ENCODE peak calls at places on chromosomes 13 and 19, in ten cellular contexts. M is osteoblast; Y is breast epithelium; H is ovary; F is cardiac muscle cell; O is CD8-positive, alpha-beta T cell; I is esophagus squamous epithelium; Q is endodermal cell; J is neuronal stem cell; B is lung. T is an unnamed sample.

GRCh38 chr19:46863818-46864629 is 3.2 kb downstream of the ARHGAP35 start:
- DNase-seq in M (peak; percentile 91), Y (peak; percentile 65), H (no peak), F (peak; percentile 36), O (no peak), I (no peak), Q (peak; percentile 75), J (peak; percentile 70), B (peak; percentile 81), T (no peak)

GRCh38 chr13:99237981-99238662 is 20.1 kb downstream of the GPR18 start:
- DNase-seq in M (no peak), Y (no peak), H (no peak), F (no peak), O (no peak), I (no peak), Q (no peak), J (no peak), B (no peak), T (peak; percentile 66)

GRCh38 chr19:14871619-14872230 is 14.2 kb downstream of the OR7A17 start:
- DNase-seq in M (no peak), Y (no peak), H (no peak), F (no peak), O (no peak), I (no peak), Q (no peak), J (no peak), B (no peak), T (no peak)

GRCh38 chr19:33273881-33274662 is 28.3 kb downstream of the CEBPA start:
- DNase-seq in M (peak; percentile 97), Y (no peak), H (peak; percentile 30), F (no peak), O (no peak), I (no peak), Q (no peak), J (no peak), B (peak; percentile 76), T (no peak)

GRCh38 chr19:17394891-17395415 is 957 bp upstream of the CCDC194 start:
- DNase-seq in M (peak; percentile 98), Y (no peak), H (peak; percentile 64), F (peak; percentile 51), O (peak; percentile 56), I (no peak), Q (peak; percentile 89), J (no peak), B (no peak), T (peak; percentile 20)

GRCh38 chr19:12722566-12723382 is 958 bp downstream of the TNPO2 start:
- DNase-seq in M (peak; percentile 100), Y (peak; percentile 98), H (peak; percentile 97), F (peak; percentile 100), O (peak; percentile 90), I (peak; percentile 84), Q (peak; percentile 98), J (peak; percentile 99), B (peak; percentile 98), T (peak; percentile 93)

GRCh38 chr13:110850840-110851239 is 64.0 kb downstream of the ANKRD10 start:
- DNase-seq in M (no peak), Y (no peak), H (no peak), F (no peak), O (no peak), I (no peak), Q (peak; percentile 32), J (no peak), B (no peak), T (no peak)

GRCh38 chr19:2432131-2432848 is 4.9 kb upstream of the TIMM13 start:
- DNase-seq in M (no peak), Y (no peak), H (no peak), F (no peak), O (no peak), I (no peak), Q (no peak), J (no peak), B (no peak), T (no peak)

GRCh38 chr19:15622991-15623390 is 8.0 kb downstream of the CYP4F8 start:
- DNase-seq in M (no peak), Y (no peak), H (no peak), F (no peak), O (no peak), I (no peak), Q (no peak), J (no peak), B (no peak), T (no peak)

GRCh38 chr13:79647518-79647917 is 166.6 kb downstream of the NDFIP2 start:
- DNase-seq in M (no peak), Y (no peak), H (no peak), F (no peak), O (no peak), I (no peak), Q (no peak), J (no peak), B (no peak), T (no peak)

GRCh38 chr13:110443633-110444225 is 117.8 kb downstream of the RAB20 start:
- DNase-seq in M (no peak), Y (no peak), H (no peak), F (no peak), O (no peak), I (no peak), Q (no peak), J (no peak), B (no peak), T (no peak)

GRCh38 chr19:6672693-6673290 is 2.8 kb upstream of the TNFSF14 start:
- DNase-seq in M (no peak), Y (no peak), H (no peak), F (no peak), O (no peak), I (no peak), Q (no peak), J (no peak), B (no peak), T (no peak)

GRCh38 chr19:6671960-6672359 is 2.0 kb upstream of the TNFSF14 start:
- DNase-seq in M (no peak), Y (no peak), H (no peak), F (no peak), O (no peak), I (no peak), Q (no peak), J (no peak), B (no peak), T (no peak)

GRCh38 chr19:6664916-6665315 is 5.0 kb downstream of the TNFSF14 start:
- DNase-seq in M (no peak), Y (no peak), H (no peak), F (no peak), O (no peak), I (no peak), Q (no peak), J (no peak), B (no peak), T (no peak)

GRCh38 chr19:6667114-6667627 is 2.8 kb downstream of the TNFSF14 start:
- DNase-seq in M (no peak), Y (no peak), H (no peak), F (no peak), O (peak; percentile 15), I (no peak), Q (no peak), J (no peak), B (peak; percentile 46), T (no peak)

DNA sequence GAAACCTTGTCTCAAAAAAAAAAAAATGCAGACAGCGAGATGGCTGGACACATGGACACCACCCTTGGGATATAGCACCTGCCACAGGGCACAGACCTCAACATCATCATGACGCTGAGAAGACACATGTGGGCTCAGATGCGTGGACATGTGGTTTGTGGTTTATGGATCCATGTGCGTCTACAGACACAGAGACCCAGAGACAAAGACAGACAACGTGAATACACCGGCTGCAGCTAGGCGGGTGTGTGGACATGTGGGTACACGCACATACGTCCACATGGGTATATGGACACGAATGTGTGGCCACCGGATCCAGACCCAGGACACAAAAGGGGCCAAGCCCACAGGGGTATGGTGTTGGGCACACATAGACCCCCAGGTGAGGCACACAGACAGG is 1.3 kb downstream of the TNFSF14 start:
- DNase-seq in M (no peak), Y (no peak), H (no peak), F (no peak), O (no peak), I (no peak), Q (no peak), J (no peak), B (no peak), T (peak; percentile 30)
- H3K4me3 ChIP-seq in M (no peak overlapping the region), Y (no peak overlapping the region), H (no peak overlapping the region), F (no peak overlapping the region), O (peak overlapping the region; percentile 55), I (peak overlapping the region; percentile 10), Q (no peak overlapping the region), J (no peak overlapping the region), B (no peak overlapping the region), T (peak overlapping the region; percentile 85)

GRCh38 chr13:48858122-48858521 is 117.6 kb upstream of the FNDC3A start:
- DNase-seq in M (no peak), Y (no peak), H (no peak), F (no peak), O (no peak), I (no peak), Q (no peak), J (no peak), B (no peak), T (no peak)
- H3K27ac ChIP-seq in M (no peak overlapping the region), Y (no peak overlapping the region), H (no peak overlapping the region), F (no peak overlapping the region), O (no peak overlapping the region), I (no peak overlapping the region), Q (no peak overlapping the region), J (no peak overlapping the region), B (no peak overlapping the region), T (no peak overlapping the region)

GRCh38 chr19:11377756-11378155 is 3.3 kb downstream of the SWSAP1 start:
- DNase-seq in M (peak; percentile 73), Y (no peak), H (no peak), F (no peak), O (no peak), I (no peak), Q (no peak), J (no peak), B (no peak), T (no peak)
- H3K4me3 ChIP-seq in M (no peak overlapping the region), Y (no peak overlapping the region), H (no peak overlapping the region), F (no peak overlapping the region), O (no peak overlapping the region), I (no peak overlapping the region), Q (no peak overlapping the region), J (no peak overlapping the region), B (no peak overlapping the region), T (no peak overlapping the region)

GRCh38 chr19:45542234-45542668 is 35.0 kb downstream of the VASP start:
- DNase-seq in M (no peak), Y (no peak), H (no peak), F (no peak), O (no peak), I (no peak), Q (no peak), J (no peak), B (no peak), T (no peak)

GRCh38 chr19:45547965-45548609 is 36.5 kb downstream of the OPA3 start:
- DNase-seq in M (peak; percentile 98), Y (peak; percentile 56), H (no peak), F (no peak), O (no peak), I (no peak), Q (no peak), J (no peak), B (no peak), T (no peak)

DNA sequence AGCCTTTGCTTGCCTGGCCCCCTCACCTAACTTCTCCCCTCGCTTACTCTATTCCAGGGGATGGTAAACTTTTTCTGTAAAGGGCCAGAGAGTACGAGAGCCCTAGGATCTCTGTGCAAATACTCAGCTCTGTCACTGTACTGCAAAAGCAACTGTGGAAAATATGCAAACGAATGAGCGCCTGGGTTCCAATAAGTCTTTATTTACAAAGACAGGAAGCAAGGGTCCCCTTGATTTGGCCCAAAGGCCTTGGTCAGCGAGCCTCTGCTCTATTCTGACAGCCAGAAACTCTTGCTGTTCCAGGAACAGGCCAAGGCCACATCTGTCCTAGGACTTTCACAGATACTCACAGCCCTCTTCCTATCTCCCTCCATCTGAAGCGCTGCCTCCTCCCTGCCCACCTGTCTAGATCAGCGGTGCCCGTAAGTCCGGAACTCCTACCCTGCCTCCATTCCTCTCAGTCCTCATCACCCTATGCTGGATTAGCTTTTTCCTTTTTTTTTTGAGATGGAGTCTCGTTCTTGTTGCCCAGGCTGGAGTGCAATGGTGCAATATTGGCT is 37.3 kb downstream of the OPA3 start:
- DNase-seq in M (no peak), Y (no peak), H (no peak), F (no peak), O (no peak), I (no peak), Q (no peak), J (no peak), B (no peak), T (no peak)
- H3K27ac ChIP-seq in M (no peak overlapping the region), Y (peak overlapping the region; percentile 25), H (no peak overlapping the region), F (no peak overlapping the region), O (no peak overlapping the region), I (peak overlapping the region; percentile 78), Q (no peak overlapping the region), J (no peak overlapping the region), B (no peak overlapping the region), T (no peak overlapping the region)